ENCODE peak calls at places on chromosomes 1 and 21, in seven cellular contexts. L is stimulated activated CD4-positive, alpha-beta T cell treated with anti-CD3 and anti-CD28 coated beads, Interleukin-1b, Interleukin-23, amount 100 ng/mL, for 24 hours; R is GM19239; J is CD8-positive, alpha-beta memory T cell; D is stimulated activated CD8-positive, alpha-beta memory T cell treated with anti-CD3 and anti-CD28 coated beads, Interleukin-15, amount 100 ng/mL, for 24 hours; B is iPS-NIHi11; T is HTR-8/SVneo. U is an unnamed sample.

GRCh38 chr1:181347495-181348390 is 135.6 kb upstream of the CACNA1E start:
- DNase-seq in T (no peak), R (no peak), D (no peak), B (no peak), L (no peak), J (no peak), U (no peak)

GRCh38 chr1:92784051-92784638 is 763 bp downstream of the EVI5 start:
- DNase-seq in R (peak; percentile 36), J (peak; percentile 47), L (no peak), T (peak; percentile 24), D (no peak), B (peak; percentile 24), U (peak; percentile 20)

GRCh38 chr1:115437146-115437639 is 99.1 kb upstream of the NGF start:
- DNase-seq in T (no peak), L (no peak), R (no peak), B (no peak), J (no peak), D (no peak), U (no peak)

GRCh38 chr1:88697503-88697902 is 13.4 kb downstream of the PKN2 start:
- DNase-seq in D (no peak), T (no peak), R (no peak), B (no peak), J (no peak), L (no peak), U (no peak)

GRCh38 chr21:45130324-45130774 is 56.0 kb downstream of the ADARB1 start:
- DNase-seq in R (no peak), B (no peak), D (no peak), J (no peak), T (peak; percentile 58), L (no peak), U (no peak)

GRCh38 chr21:34344058-34344425 is 19.8 kb upstream of the KCNE2 start:
- DNase-seq in T (no peak), D (no peak), L (no peak), J (no peak), B (no peak), R (no peak), U (no peak)

GRCh38 chr1:213281610-213282316 is 230.7 kb downstream of the RPS6KC1 start:
- DNase-seq in L (no peak), D (no peak), R (no peak), B (peak; percentile 21), J (no peak), T (no peak), U (no peak)

GRCh38 chr1:32494196-32494595 is 29.3 kb downstream of the ZBTB8B start:
- DNase-seq in T (no peak), R (no peak), L (no peak), D (no peak), J (no peak), B (no peak), U (no peak)

GRCh38 chr1:117653732-117654484 is 48.1 kb downstream of the TENT5C start:
- DNase-seq in J (no peak), B (no peak), R (no peak), T (no peak), D (no peak), L (no peak), U (no peak)

GRCh38 chr1:1407101-1407956 is at the start of gene MRPL20:
- DNase-seq in R (peak; percentile 98), B (peak; percentile 93), T (peak; percentile 93), L (peak; percentile 86), D (peak; percentile 89), J (peak; percentile 97), U (peak; percentile 97)

GRCh38 chr1:204695692-204696091 is 10.2 kb upstream of the LRRN2 start:
- DNase-seq in T (no peak), D (no peak), L (no peak), B (no peak), R (no peak), J (no peak), U (no peak)

GRCh38 chr1:81702903-81703302 is 97.8 kb upstream of the ADGRL2 start:
- DNase-seq in D (no peak), T (no peak), L (no peak), J (no peak), B (no peak), R (no peak), U (no peak)

GRCh38 chr1:154972213-154972516 is 1.6 kb upstream of the SHC1 start:
- DNase-seq in D (no peak), R (no peak), B (no peak), T (no peak), J (peak; percentile 15), L (no peak), U (no peak)

GRCh38 chr1:121519042-121519755 is 334.4 kb downstream of the SRGAP2C start:
- DNase-seq in D (peak; percentile 60), B (peak; percentile 86), L (peak; percentile 57), T (peak; percentile 65), J (peak; percentile 90), R (no peak), U (peak; percentile 92)

GRCh38 chr1:31007462-31007991 is 58.0 kb downstream of the PUM1 start:
- DNase-seq in J (no peak), T (peak; percentile 33), L (no peak), R (no peak), D (no peak), B (no peak), U (no peak)

GRCh38 chr1:157247005-157247763 is 109.0 kb upstream of the ETV3 start:
- DNase-seq in B (no peak), R (no peak), T (no peak), J (no peak), D (no peak), L (no peak), U (no peak)

GRCh38 chr1:48069662-48070432 is 72.7 kb upstream of the TRABD2B start:
- DNase-seq in T (no peak), R (no peak), D (no peak), J (no peak), L (no peak), B (no peak), U (no peak)

GRCh38 chr21:35932232-35932911 is 128.0 kb downstream of the SETD4 start:
- DNase-seq in T (peak; percentile 59), L (no peak), D (no peak), R (peak; percentile 41), J (no peak), B (no peak), U (no peak)

GRCh38 chr1:63108226-63108625 is 214.1 kb upstream of the FOXD3 start:
- DNase-seq in J (no peak), B (no peak), L (no peak), R (no peak), D (no peak), T (no peak), U (no peak)

GRCh38 chr21:41931041-41931451 is 22.8 kb downstream of the C2CD2 start:
- DNase-seq in R (no peak), T (no peak), L (no peak), D (no peak), J (no peak), B (no peak), U (no peak)

GRCh38 chr1:172536256-172536655 is 3.3 kb downstream of the SUCO start:
- DNase-seq in B (no peak), L (no peak), D (no peak), R (no peak), T (no peak), J (no peak), U (no peak)

GRCh38 chr1:51955797-51956527 is 34.5 kb downstream of the RAB3B start:
- DNase-seq in L (no peak), T (no peak), B (no peak), J (no peak), D (no peak), R (peak; percentile 22), U (no peak)

GRCh38 chr1:86875722-86876121 is 38.2 kb downstream of the SELENOF start:
- DNase-seq in D (no peak), J (no peak), R (no peak), T (no peak), L (no peak), B (no peak), U (no peak)

GRCh38 chr1:235093685-235094592 is 34.7 kb downstream of the TOMM20 start:
- DNase-seq in T (peak; percentile 79), B (peak; percentile 75), D (peak; percentile 67), J (peak; percentile 84), R (peak; percentile 75), L (peak; percentile 61), U (peak; percentile 65)

GRCh38 chr1:232923739-232924386 is 26.5 kb upstream of the NTPCR start:
- DNase-seq in T (no peak), L (no peak), R (no peak), D (no peak), J (peak; percentile 61), B (no peak), U (peak; percentile 79)

GRCh38 chr1:229064320-229064908 is 206.5 kb upstream of the RAB4A start:
- DNase-seq in B (no peak), R (no peak), J (no peak), L (no peak), T (no peak), D (no peak), U (no peak)

GRCh38 chr1:245441699-245442098 is 286.9 kb downstream of the KIF26B start:
- DNase-seq in R (no peak), L (no peak), J (no peak), D (no peak), B (no peak), T (no peak), U (no peak)

GRCh38 chr1:90936061-90936460 is 85.8 kb downstream of the ZNF644 start:
- DNase-seq in R (no peak), D (no peak), L (no peak), J (no peak), B (no peak), T (no peak), U (no peak)

GRCh38 chr1:107264561-107264960 is 123.7 kb downstream of the NTNG1 start:
- DNase-seq in R (no peak), L (no peak), T (no peak), B (no peak), D (no peak), J (no peak), U (no peak)

GRCh38 chr1:156896490-156897033 is 3.0 kb downstream of the PEAR1 start:
- DNase-seq in R (no peak), J (no peak), T (peak; percentile 90), D (no peak), B (peak; percentile 44), L (no peak), U (no peak)

GRCh38 chr1:233113009-233113712 is 162.8 kb downstream of the NTPCR start:
- DNase-seq in D (no peak), T (peak; percentile 80), L (no peak), R (no peak), J (no peak), B (peak; percentile 49), U (peak; percentile 47)

GRCh38 chr21:33302796-33303195 is 22.0 kb upstream of the IFNAR1 start:
- DNase-seq in D (no peak), R (no peak), L (no peak), B (peak; percentile 61), T (no peak), J (no peak), U (no peak)

GRCh38 chr1:24464378-24464770 is 38.3 kb upstream of the RCAN3 start:
- DNase-seq in T (no peak), J (no peak), D (no peak), R (no peak), B (peak; percentile 50), L (no peak), U (no peak)

GRCh38 chr1:179034720-179035119 is 9.0 kb downstream of the FAM20B start:
- DNase-seq in T (no peak), B (no peak), J (no peak), L (no peak), D (no peak), R (peak; percentile 29), U (no peak)

GRCh38 chr1:159869173-159869572 is 6.7 kb upstream of the VSIG8 start:
- DNase-seq in R (no peak), L (no peak), J (no peak), D (no peak), T (no peak), B (no peak), U (no peak)

GRCh38 chr1:192445849-192446489 is 129.2 kb downstream of the RGS21 start:
- DNase-seq in J (peak; percentile 59), T (no peak), L (peak; percentile 45), R (no peak), D (peak; percentile 20), B (no peak), U (peak; percentile 50)

GRCh38 chr1:17520473-17521319 is 18.8 kb upstream of the ARHGEF10L start:
- DNase-seq in D (no peak), T (no peak), R (no peak), B (peak; percentile 26), L (no peak), J (no peak), U (no peak)

GRCh38 chr1:78790174-78790573 is 140.5 kb downstream of the IFI44 start:
- DNase-seq in R (no peak), B (no peak), T (no peak), D (no peak), J (no peak), L (no peak), U (no peak)